ENCODE peak calls at places on chromosomes 7 and 10, in six cellular contexts. One of them, this sample, is unnamed.

GRCh38 chr10:73110345-73110849 is at the start of gene NUDT13:
- DNase-seq in spleen: no peak
- DNase-seq in CD8-positive, alpha-beta memory T cell: peak; percentile 39
- DNase-seq in stomach: peak; percentile 70
- DNase-seq in fibroblast of lung: peak; percentile 73
- DNase-seq in astrocyte: peak; percentile 66
- DNase-seq in this sample: peak; percentile 84

GRCh38 chr10:42953684-42954674 is 122.9 kb upstream of the RET start:
- DNase-seq in spleen: peak; percentile 65
- DNase-seq in astrocyte: no peak
- DNase-seq in fibroblast of lung: no peak
- DNase-seq in CD8-positive, alpha-beta memory T cell: no peak
- DNase-seq in stomach: peak; percentile 10
- DNase-seq in this sample: peak; percentile 31

GRCh38 chr7:55565693-55566092 is 6.6 kb downstream of the VOPP1 start:
- DNase-seq in spleen: no peak
- DNase-seq in stomach: no peak
- DNase-seq in astrocyte: no peak
- DNase-seq in CD8-positive, alpha-beta memory T cell: no peak
- DNase-seq in fibroblast of lung: peak; percentile 18
- DNase-seq in this sample: no peak

GRCh38 chr10:12848439-12849173 is 152.9 kb downstream of the CCDC3 start:
- DNase-seq in CD8-positive, alpha-beta memory T cell: no peak
- DNase-seq in stomach: no peak
- DNase-seq in astrocyte: no peak
- DNase-seq in spleen: no peak
- DNase-seq in fibroblast of lung: no peak
- DNase-seq in this sample: no peak

GRCh38 chr10:21217748-21218367 is 307.6 kb downstream of the SKIDA1 start:
- DNase-seq in astrocyte: no peak
- DNase-seq in fibroblast of lung: no peak
- DNase-seq in CD8-positive, alpha-beta memory T cell: no peak
- DNase-seq in stomach: no peak
- DNase-seq in spleen: no peak
- DNase-seq in this sample: no peak

GRCh38 chr10:58590152-58590551 is 77.5 kb downstream of the BICC1 start:
- DNase-seq in stomach: no peak
- DNase-seq in CD8-positive, alpha-beta memory T cell: no peak
- DNase-seq in fibroblast of lung: peak; percentile 99
- DNase-seq in astrocyte: peak; percentile 99
- DNase-seq in spleen: no peak
- DNase-seq in this sample: no peak

GRCh38 chr10:70753841-70754621 is 31.1 kb downstream of the TBATA start:
- DNase-seq in fibroblast of lung: peak; percentile 73
- DNase-seq in stomach: no peak
- DNase-seq in astrocyte: peak; percentile 69
- DNase-seq in CD8-positive, alpha-beta memory T cell: no peak
- DNase-seq in spleen: peak; percentile 66
- DNase-seq in this sample: no peak

GRCh38 chr10:79161557-79161956 is 92.8 kb downstream of the ZMIZ1 start:
- DNase-seq in stomach: no peak
- DNase-seq in spleen: no peak
- DNase-seq in fibroblast of lung: no peak
- DNase-seq in CD8-positive, alpha-beta memory T cell: no peak
- DNase-seq in astrocyte: no peak
- DNase-seq in this sample: no peak

GRCh38 chr7:5070206-5070605 is 24.5 kb downstream of the RBAK start:
- DNase-seq in astrocyte: no peak
- DNase-seq in CD8-positive, alpha-beta memory T cell: no peak
- DNase-seq in spleen: no peak
- DNase-seq in stomach: no peak
- DNase-seq in fibroblast of lung: no peak
- DNase-seq in this sample: no peak

GRCh38 chr7:48011952-48012351 is 17.0 kb downstream of the SUN3 start:
- DNase-seq in astrocyte: no peak
- DNase-seq in CD8-positive, alpha-beta memory T cell: no peak
- DNase-seq in spleen: no peak
- DNase-seq in stomach: no peak
- DNase-seq in fibroblast of lung: no peak
- DNase-seq in this sample: no peak

GRCh38 chr10:10489086-10489485 is 528.6 kb upstream of the CELF2 start:
- DNase-seq in fibroblast of lung: no peak
- DNase-seq in spleen: no peak
- DNase-seq in CD8-positive, alpha-beta memory T cell: no peak
- DNase-seq in stomach: no peak
- DNase-seq in astrocyte: no peak
- DNase-seq in this sample: no peak

GRCh38 chr7:140810830-140811556 is 113.7 kb downstream of the BRAF start:
- DNase-seq in stomach: peak; percentile 59
- DNase-seq in spleen: no peak
- DNase-seq in CD8-positive, alpha-beta memory T cell: peak; percentile 52
- DNase-seq in astrocyte: peak; percentile 39
- DNase-seq in fibroblast of lung: peak; percentile 51
- DNase-seq in this sample: peak; percentile 84

GRCh38 chr10:132383751-132384181 is 13.2 kb upstream of the PWWP2B start:
- DNase-seq in CD8-positive, alpha-beta memory T cell: no peak
- DNase-seq in astrocyte: no peak
- DNase-seq in stomach: no peak
- DNase-seq in spleen: peak; percentile 67
- DNase-seq in fibroblast of lung: no peak
- DNase-seq in this sample: no peak

GRCh38 chr7:38169862-38170261 is 8.2 kb upstream of the STARD3NL start:
- DNase-seq in stomach: no peak
- DNase-seq in spleen: no peak
- DNase-seq in CD8-positive, alpha-beta memory T cell: no peak
- DNase-seq in astrocyte: peak; percentile 98
- DNase-seq in fibroblast of lung: peak; percentile 98
- DNase-seq in this sample: no peak

GRCh38 chr7:29196971-29197370 is 2.4 kb downstream of the CHN2 start:
- DNase-seq in fibroblast of lung: no peak
- DNase-seq in CD8-positive, alpha-beta memory T cell: peak; percentile 30
- DNase-seq in astrocyte: no peak
- DNase-seq in spleen: no peak
- DNase-seq in stomach: no peak
- DNase-seq in this sample: no peak

GRCh38 chr10:77400041-77400440 is 237.6 kb downstream of the KCNMA1 start:
- DNase-seq in fibroblast of lung: no peak
- DNase-seq in astrocyte: no peak
- DNase-seq in stomach: no peak
- DNase-seq in CD8-positive, alpha-beta memory T cell: no peak
- DNase-seq in spleen: no peak
- DNase-seq in this sample: no peak

GRCh38 chr10:7267142-7267541 is 143.7 kb downstream of the SFMBT2 start:
- DNase-seq in fibroblast of lung: no peak
- DNase-seq in astrocyte: no peak
- DNase-seq in stomach: no peak
- DNase-seq in spleen: no peak
- DNase-seq in CD8-positive, alpha-beta memory T cell: no peak
- DNase-seq in this sample: no peak

GRCh38 chr7:105316578-105317375 is 71.9 kb downstream of the SRPK2 start:
- DNase-seq in astrocyte: no peak
- DNase-seq in stomach: no peak
- DNase-seq in spleen: no peak
- DNase-seq in CD8-positive, alpha-beta memory T cell: no peak
- DNase-seq in fibroblast of lung: no peak
- DNase-seq in this sample: no peak

GRCh38 chr7:55488221-55488620 is 84.1 kb downstream of the VOPP1 start:
- DNase-seq in CD8-positive, alpha-beta memory T cell: no peak
- DNase-seq in astrocyte: no peak
- DNase-seq in spleen: peak; percentile 63
- DNase-seq in fibroblast of lung: no peak
- DNase-seq in stomach: no peak
- DNase-seq in this sample: no peak

GRCh38 chr7:57210212-57210611 is 78.0 kb upstream of the ZNF479 start:
- DNase-seq in fibroblast of lung: no peak
- DNase-seq in stomach: peak; percentile 9
- DNase-seq in CD8-positive, alpha-beta memory T cell: no peak
- DNase-seq in astrocyte: no peak
- DNase-seq in spleen: peak; percentile 43
- DNase-seq in this sample: no peak

GRCh38 chr7:25391295-25391861 is 163.1 kb upstream of the NPVF start:
- DNase-seq in astrocyte: no peak
- DNase-seq in fibroblast of lung: peak; percentile 6
- DNase-seq in stomach: no peak
- DNase-seq in spleen: no peak
- DNase-seq in CD8-positive, alpha-beta memory T cell: no peak
- DNase-seq in this sample: no peak

GRCh38 chr7:96989241-96989858 is 16.0 kb upstream of the DLX6 start:
- DNase-seq in CD8-positive, alpha-beta memory T cell: no peak
- DNase-seq in astrocyte: no peak
- DNase-seq in spleen: no peak
- DNase-seq in fibroblast of lung: no peak
- DNase-seq in stomach: no peak
- DNase-seq in this sample: no peak

GRCh38 chr7:151895695-151896485 is 19.0 kb upstream of the PRKAG2 start:
- DNase-seq in stomach: no peak
- DNase-seq in astrocyte: no peak
- DNase-seq in spleen: peak; percentile 36
- DNase-seq in CD8-positive, alpha-beta memory T cell: no peak
- DNase-seq in fibroblast of lung: no peak
- DNase-seq in this sample: no peak

GRCh38 chr10:31059323-31059722 is 27.7 kb upstream of the ZNF438 start:
- DNase-seq in fibroblast of lung: peak; percentile 44
- DNase-seq in astrocyte: no peak
- DNase-seq in stomach: no peak
- DNase-seq in spleen: no peak
- DNase-seq in CD8-positive, alpha-beta memory T cell: no peak
- DNase-seq in this sample: no peak

DNA sequence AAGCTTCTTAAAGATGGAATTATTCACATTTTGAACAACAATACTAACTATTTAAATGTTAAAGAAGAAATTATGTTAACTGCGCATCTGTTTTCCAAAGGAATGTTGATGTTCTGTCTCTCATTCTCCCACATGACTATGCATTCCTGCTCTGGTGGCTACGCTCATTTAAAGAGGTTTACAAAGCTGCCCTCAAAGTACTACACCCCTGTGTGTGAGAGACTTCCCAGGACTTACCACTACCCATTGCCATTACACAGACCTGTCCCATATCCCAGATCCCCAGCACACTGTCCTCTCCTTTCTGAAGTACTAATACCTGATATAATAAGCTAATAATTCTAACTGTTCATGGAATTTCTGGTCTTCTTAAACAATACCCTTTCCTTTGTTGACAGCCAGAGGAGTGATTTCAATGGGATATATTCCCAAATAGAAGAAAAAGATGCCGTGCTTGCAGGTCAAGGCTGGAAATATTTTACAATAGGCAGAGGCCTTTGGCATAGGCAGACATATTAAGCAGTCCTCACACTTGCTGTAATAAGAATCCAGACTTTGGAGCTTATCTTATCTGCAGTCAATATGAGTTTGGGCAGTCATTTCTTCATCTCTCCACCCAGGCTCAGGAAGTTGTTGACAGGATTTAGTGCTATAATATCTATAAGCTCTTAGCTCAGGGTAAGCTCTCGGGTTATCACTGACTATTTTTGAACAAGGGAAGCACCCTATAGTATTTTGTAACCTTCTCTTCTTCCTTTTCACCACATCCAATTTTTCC is 12.2 kb downstream of the LIPF start:
- DNase-seq in spleen: no peak
- DNase-seq in astrocyte: no peak
- DNase-seq in CD8-positive, alpha-beta memory T cell: no peak
- DNase-seq in fibroblast of lung: no peak
- DNase-seq in stomach: no peak
- DNase-seq in this sample: no peak
- H3K4me1 ChIP-seq in spleen: no peaks in the 10 kb centered on the region
- H3K4me1 ChIP-seq in astrocyte: no peaks in the 10 kb centered on the region
- H3K4me1 ChIP-seq in CD8-positive, alpha-beta memory T cell: no peaks in the 10 kb centered on the region
- H3K4me1 ChIP-seq in fibroblast of lung: no peaks in the 10 kb centered on the region
- H3K4me1 ChIP-seq in stomach: no peaks in the 10 kb centered on the region
- H3K4me1 ChIP-seq in this sample: no peaks in the 10 kb centered on the region

GRCh38 chr10:92031580-92031979 is 108.0 kb downstream of the BTAF1 start:
- DNase-seq in stomach: no peak
- DNase-seq in astrocyte: no peak
- DNase-seq in CD8-positive, alpha-beta memory T cell: no peak
- DNase-seq in fibroblast of lung: no peak
- DNase-seq in spleen: no peak
- DNase-seq in this sample: no peak
- H3K36me3 ChIP-seq in stomach: peaks cover 17% of the 10 kb centered on the region
- H3K36me3 ChIP-seq in astrocyte: peaks cover 24% of the 10 kb centered on the region
- H3K36me3 ChIP-seq in CD8-positive, alpha-beta memory T cell: peaks cover 17% of the 10 kb centered on the region
- H3K36me3 ChIP-seq in fibroblast of lung: peaks cover 5% of the 10 kb centered on the region
- H3K36me3 ChIP-seq in spleen: peaks cover 58% of the 10 kb centered on the region
- H3K36me3 ChIP-seq in this sample: no peaks in the 10 kb centered on the region

DNA sequence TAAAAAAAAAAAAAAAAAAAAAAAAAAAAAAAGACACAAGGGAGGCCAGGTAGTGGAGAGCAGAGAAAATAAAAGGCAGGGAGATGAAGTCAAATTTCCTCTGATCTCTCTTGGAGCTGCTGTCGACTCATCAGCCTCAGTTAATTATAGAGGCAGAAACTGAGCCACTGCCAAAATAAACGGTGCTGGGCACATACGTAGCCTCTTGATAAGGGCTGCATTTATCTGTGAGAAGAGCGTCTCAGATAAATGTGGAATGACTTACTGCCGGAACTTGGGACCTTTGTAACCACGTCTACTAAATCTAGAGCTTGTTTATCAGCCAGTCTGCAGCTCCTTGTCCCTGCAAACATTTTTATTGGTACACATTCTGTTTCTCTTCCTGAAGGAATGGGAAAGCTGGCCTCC is 162.3 kb downstream of the BAMBI start:
- DNase-seq in stomach: peak; percentile 48
- DNase-seq in CD8-positive, alpha-beta memory T cell: no peak
- DNase-seq in spleen: no peak
- DNase-seq in fibroblast of lung: peak; percentile 84
- DNase-seq in astrocyte: peak; percentile 80
- DNase-seq in this sample: no peak
- H3K4me1 ChIP-seq in stomach: peaks cover 13% of the 10 kb centered on the region
- H3K4me1 ChIP-seq in CD8-positive, alpha-beta memory T cell: no peaks in the 10 kb centered on the region
- H3K4me1 ChIP-seq in spleen: no peaks in the 10 kb centered on the region
- H3K4me1 ChIP-seq in fibroblast of lung: peaks cover 2% of the 10 kb centered on the region
- H3K4me1 ChIP-seq in astrocyte: peaks cover 34% of the 10 kb centered on the region
- H3K4me1 ChIP-seq in this sample: no peaks in the 10 kb centered on the region

DNA sequence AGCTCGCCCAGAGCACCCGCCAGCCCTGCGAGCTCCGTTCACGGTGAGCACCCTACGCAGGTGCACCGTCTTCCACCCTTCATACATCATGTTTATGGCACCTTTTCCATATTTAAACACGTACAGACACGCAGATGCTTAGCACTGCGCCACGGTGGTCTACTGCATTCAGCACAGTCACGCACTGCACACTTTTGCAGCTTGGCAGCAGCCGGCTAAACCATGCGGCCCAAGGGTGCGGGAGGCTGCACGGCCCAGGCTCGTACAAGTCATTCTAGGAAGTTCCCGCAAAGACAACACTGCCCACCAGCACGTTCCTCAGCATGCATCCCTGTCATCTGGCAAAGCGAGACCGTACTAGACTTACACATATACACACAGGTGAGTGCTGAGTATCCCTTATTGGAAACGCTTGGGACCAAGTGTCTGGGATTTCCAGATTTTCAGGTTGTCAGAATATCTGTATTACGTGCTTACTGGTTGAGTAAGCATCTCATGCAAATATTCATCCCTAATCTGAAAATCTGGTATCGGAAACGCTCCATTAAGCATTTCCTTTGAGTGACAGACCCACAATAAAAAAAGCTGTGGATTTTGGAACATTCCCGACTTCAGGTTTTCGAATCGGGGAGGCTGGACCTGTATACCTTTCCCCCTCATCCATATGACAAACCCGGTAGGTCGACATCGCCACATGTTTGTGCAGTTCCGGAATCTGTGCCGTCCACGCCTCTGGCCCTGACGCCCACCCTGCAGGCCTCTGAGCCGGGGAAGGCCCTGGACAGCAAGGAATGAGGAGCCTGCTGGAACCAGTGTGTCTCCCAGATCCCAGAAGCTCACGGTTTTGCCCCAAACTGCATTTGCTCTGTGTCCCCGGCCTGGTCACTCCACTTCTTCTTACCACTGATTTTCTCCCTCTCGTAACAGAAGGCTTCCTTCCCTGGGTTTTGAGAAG is 222.2 kb downstream of the ELFN1 start:
- DNase-seq in spleen: no peak
- DNase-seq in CD8-positive, alpha-beta memory T cell: no peak
- DNase-seq in stomach: no peak
- DNase-seq in astrocyte: no peak
- DNase-seq in fibroblast of lung: no peak
- DNase-seq in this sample: no peak
- H3K36me3 ChIP-seq in spleen: peaks cover 21% of the 10 kb centered on the region
- H3K36me3 ChIP-seq in CD8-positive, alpha-beta memory T cell: peaks cover 16% of the 10 kb centered on the region
- H3K36me3 ChIP-seq in stomach: peaks cover 4% of the 10 kb centered on the region
- H3K36me3 ChIP-seq in astrocyte: no peaks in the 10 kb centered on the region
- H3K36me3 ChIP-seq in fibroblast of lung: peaks cover 3% of the 10 kb centered on the region
- H3K36me3 ChIP-seq in this sample: peaks cover 10% of the 10 kb centered on the region